ENCODE peak calls at places on chromosomes 12 and 14, in four cellular contexts. One of them, this sample, is unnamed. For H3K27me3 and H3K36me3, the result is how much of the 10 kb centered on the place peaks cover.

GRCh38 chr14:103626150-103626850 is 2.7 kb upstream of the KLC1 start:
- DNase-seq in astrocyte: no peak
- DNase-seq in GM23248: peak
- DNase-seq in IMR-90: no peak
- DNase-seq in this sample: no peak

GRCh38 chr12:51183816-51184215 is 10.9 kb upstream of the TFCP2 start:
- DNase-seq in astrocyte: peak
- DNase-seq in GM23248: peak
- DNase-seq in IMR-90: peak
- DNase-seq in this sample: peak

GRCh38 chr14:95200404-95200803 is 43.1 kb upstream of the DICER1 start:
- DNase-seq in astrocyte: no peak
- DNase-seq in GM23248: no peak
- DNase-seq in IMR-90: no peak
- DNase-seq in this sample: no peak

GRCh38 chr14:104794099-104794498 is 1.4 kb downstream of the AKT1 start:
- DNase-seq in astrocyte: peak
- DNase-seq in GM23248: peak
- DNase-seq in IMR-90: peak
- DNase-seq in this sample: peak

GRCh38 chr12:104671407-104672095 is 214.8 kb downstream of the CHST11 start:
- DNase-seq in astrocyte: peak
- DNase-seq in GM23248: peak
- DNase-seq in IMR-90: peak
- DNase-seq in this sample: no peak

GRCh38 chr12:2772370-2772769 is 22.4 kb upstream of the FKBP4 start:
- DNase-seq in astrocyte: no peak
- DNase-seq in GM23248: no peak
- DNase-seq in IMR-90: no peak
- DNase-seq in this sample: no peak

GRCh38 chr14:100339757-100340453 is 16.8 kb downstream of the SLC25A47 start:
- DNase-seq in astrocyte: no peak
- DNase-seq in GM23248: no peak
- DNase-seq in IMR-90: no peak
- DNase-seq in this sample: peak

GRCh38 chr12:124191024-124191359 is 103.9 kb upstream of the RFLNA start:
- DNase-seq in astrocyte: no peak
- DNase-seq in GM23248: peak
- DNase-seq in IMR-90: no peak
- DNase-seq in this sample: peak

GRCh38 chr12:55927588-55928502 is at the start of gene PYM1:
- DNase-seq in astrocyte: peak
- DNase-seq in GM23248: peak
- DNase-seq in IMR-90: peak
- DNase-seq in this sample: peak

GRCh38 chr12:112307219-112308062 is 74.8 kb downstream of the HECTD4 start:
- DNase-seq in astrocyte: no peak
- DNase-seq in GM23248: no peak
- DNase-seq in IMR-90: no peak
- DNase-seq in this sample: no peak

GRCh38 chr14:33435911-33436310 is 497.2 kb downstream of the NPAS3 start:
- DNase-seq in astrocyte: peak
- DNase-seq in GM23248: peak
- DNase-seq in IMR-90: peak
- DNase-seq in this sample: no peak

GRCh38 chr14:30214014-30214413 is 286.4 kb upstream of the PRKD1 start:
- DNase-seq in astrocyte: peak
- DNase-seq in GM23248: peak
- DNase-seq in IMR-90: peak
- DNase-seq in this sample: no peak

GRCh38 chr14:71322660-71323250 is 415.5 kb downstream of the PCNX1 start:
- DNase-seq in astrocyte: peak
- DNase-seq in GM23248: peak
- DNase-seq in IMR-90: peak
- DNase-seq in this sample: no peak

GRCh38 chr12:51636986-51637385 is 46.0 kb downstream of the SCN8A start:
- DNase-seq in astrocyte: no peak
- DNase-seq in GM23248: no peak
- DNase-seq in IMR-90: no peak
- DNase-seq in this sample: no peak

GRCh38 chr12:110937104-110937641 is 16.8 kb upstream of the MYL2 start:
- DNase-seq in astrocyte: no peak
- DNase-seq in GM23248: peak
- DNase-seq in IMR-90: peak
- DNase-seq in this sample: peak

GRCh38 chr14:23568600-23569310 is 1.2 kb upstream of the AP1G2 start:
- DNase-seq in astrocyte: no peak
- DNase-seq in GM23248: peak
- DNase-seq in IMR-90: no peak
- DNase-seq in this sample: peak

GRCh38 chr14:90040411-90040810 is 21.4 kb upstream of the KCNK13 start:
- DNase-seq in astrocyte: no peak
- DNase-seq in GM23248: no peak
- DNase-seq in IMR-90: no peak
- DNase-seq in this sample: no peak

GRCh38 chr14:99595034-99595433 is 9.0 kb downstream of the CCDC85C start:
- DNase-seq in astrocyte: no peak
- DNase-seq in GM23248: no peak
- DNase-seq in IMR-90: no peak
- DNase-seq in this sample: no peak

GRCh38 chr12:61860439-61860838 is 399.8 kb upstream of the USP15 start:
- DNase-seq in astrocyte: no peak
- DNase-seq in GM23248: no peak
- DNase-seq in IMR-90: no peak
- DNase-seq in this sample: no peak

GRCh38 chr12:27305673-27306504 is 26.7 kb upstream of the BMAL2 start:
- DNase-seq in astrocyte: peak
- DNase-seq in GM23248: peak
- DNase-seq in IMR-90: peak
- DNase-seq in this sample: peak

GRCh38 chr14:99731536-99732435 is 47.7 kb downstream of the CYP46A1 start:
- DNase-seq in astrocyte: no peak
- DNase-seq in GM23248: no peak
- DNase-seq in IMR-90: no peak
- DNase-seq in this sample: no peak

GRCh38 chr14:51865953-51866747 is 5.7 kb downstream of the GNG2 start:
- DNase-seq in astrocyte: no peak
- DNase-seq in GM23248: no peak
- DNase-seq in IMR-90: no peak
- DNase-seq in this sample: peak

GRCh38 chr12:121465921-121466799 is 66.2 kb downstream of the RNF34 start:
- DNase-seq in astrocyte: no peak
- DNase-seq in GM23248: peak
- DNase-seq in IMR-90: no peak
- DNase-seq in this sample: peak

GRCh38 chr12:34390846-34391700 is 368.8 kb downstream of the ALG10 start:
- DNase-seq in astrocyte: no peak
- DNase-seq in GM23248: no peak
- DNase-seq in IMR-90: no peak
- DNase-seq in this sample: peak

GRCh38 chr14:101044741-101045140 is 141.2 kb upstream of the RTL1 start:
- DNase-seq in astrocyte: no peak
- DNase-seq in GM23248: no peak
- DNase-seq in IMR-90: no peak
- DNase-seq in this sample: no peak

GRCh38 chr14:103476065-103476464 is 46.6 kb downstream of the CKB start:
- DNase-seq in astrocyte: no peak
- DNase-seq in GM23248: no peak
- DNase-seq in IMR-90: no peak
- DNase-seq in this sample: no peak

GRCh38 chr14:51205486-51205885 is 34.6 kb upstream of the TMX1 start:
- DNase-seq in astrocyte: no peak
- DNase-seq in GM23248: no peak
- DNase-seq in IMR-90: no peak
- DNase-seq in this sample: no peak

GRCh38 chr12:117900561-117900960 is 68.2 kb downstream of the KSR2 start:
- DNase-seq in astrocyte: peak
- DNase-seq in GM23248: peak
- DNase-seq in IMR-90: peak
- DNase-seq in this sample: no peak

GRCh38 chr12:131114331-131114730 is 160.6 kb downstream of the ADGRD1 start:
- DNase-seq in astrocyte: no peak
- DNase-seq in GM23248: no peak
- DNase-seq in IMR-90: no peak
- DNase-seq in this sample: no peak

GRCh38 chr12:46303039-46303666 is 34.3 kb upstream of the SLC38A1 start:
- DNase-seq in astrocyte: peak
- DNase-seq in GM23248: peak
- DNase-seq in IMR-90: peak
- DNase-seq in this sample: peak

GRCh38 chr14:70827366-70828151 is 18.2 kb upstream of the MAP3K9 start:
- DNase-seq in astrocyte: no peak
- DNase-seq in GM23248: peak
- DNase-seq in IMR-90: no peak
- DNase-seq in this sample: no peak

GRCh38 chr12:78797201-78797931 is 67.2 kb upstream of the SYT1 start:
- DNase-seq in astrocyte: peak
- DNase-seq in GM23248: peak
- DNase-seq in IMR-90: peak
- DNase-seq in this sample: no peak

GRCh38 chr12:64403708-64404469 is at the start of gene XPOT:
- DNase-seq in astrocyte: peak
- DNase-seq in GM23248: peak
- DNase-seq in IMR-90: peak
- DNase-seq in this sample: peak

GRCh38 chr14:45526715-45527549 is 273.9 kb upstream of the MIS18BP1 start:
- DNase-seq in astrocyte: no peak
- DNase-seq in GM23248: peak
- DNase-seq in IMR-90: no peak
- DNase-seq in this sample: peak

GRCh38 chr12:6699259-6699988 is 1.2 kb downstream of the PIANP start:
- DNase-seq in astrocyte: no peak
- DNase-seq in GM23248: peak
- DNase-seq in IMR-90: no peak
- DNase-seq in this sample: peak

GRCh38 chr12:6703631-6704030 is 3.0 kb upstream of the PIANP start:
- DNase-seq in astrocyte: no peak
- DNase-seq in GM23248: peak
- DNase-seq in IMR-90: peak
- DNase-seq in this sample: peak

GRCh38 chr12:6699989-6700645 is 498 bp downstream of the PIANP start:
- DNase-seq in astrocyte: no peak
- DNase-seq in GM23248: peak
- DNase-seq in IMR-90: no peak
- DNase-seq in this sample: peak

GRCh38 chr12:6700646-6701051 is at the start of gene PIANP:
- DNase-seq in astrocyte: no peak
- DNase-seq in GM23248: peak
- DNase-seq in IMR-90: peak
- DNase-seq in this sample: peak

GRCh38 chr12:6701078-6701768 is 608 bp upstream of the PIANP start:
- DNase-seq in astrocyte: no peak
- DNase-seq in GM23248: no peak
- DNase-seq in IMR-90: no peak
- DNase-seq in this sample: peak
- H3K4me3 ChIP-seq in astrocyte: peak
- H3K4me3 ChIP-seq in GM23248: peak
- H3K4me3 ChIP-seq in IMR-90: peak
- H3K4me3 ChIP-seq in this sample: peak

GRCh38 chr12:53971129-53971528 is 1.8 kb upstream of the HOXC11 start:
- DNase-seq in astrocyte: no peak
- DNase-seq in GM23248: no peak
- DNase-seq in IMR-90: no peak
- DNase-seq in this sample: no peak
- H3K27me3 ChIP-seq in astrocyte: half or more
- H3K27me3 ChIP-seq in GM23248: half or more
- H3K27me3 ChIP-seq in IMR-90: half or more
- H3K27me3 ChIP-seq in this sample: half or more

DNA sequence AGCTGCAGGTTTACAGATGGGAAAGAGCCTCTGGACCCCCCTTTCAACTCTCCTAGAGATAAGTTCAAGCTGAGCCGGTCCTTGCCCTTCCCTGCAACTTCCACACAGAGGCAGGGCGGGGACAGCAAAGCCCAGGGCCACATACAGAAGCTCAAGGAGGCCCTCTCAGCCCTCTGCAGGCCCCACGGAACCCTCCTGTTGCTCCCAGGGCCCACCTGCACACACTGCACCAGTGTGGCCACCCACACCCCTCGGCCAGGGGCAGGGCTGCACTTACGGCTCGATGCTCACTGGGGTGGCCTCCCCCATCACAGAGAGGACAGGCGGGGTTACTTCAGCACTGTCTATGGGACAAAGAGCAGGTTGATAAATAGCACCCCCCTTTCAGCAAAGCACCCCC is 13.0 kb upstream of the PNMA1 start:
- DNase-seq in astrocyte: no peak
- DNase-seq in GM23248: no peak
- DNase-seq in IMR-90: no peak
- DNase-seq in this sample: peak
- H3K36me3 ChIP-seq in astrocyte: under half
- H3K36me3 ChIP-seq in GM23248: under half
- H3K36me3 ChIP-seq in IMR-90: half or more
- H3K36me3 ChIP-seq in this sample: under half

GRCh38 chr14:22526744-22527143 is 62.3 kb downstream of the DAD1 start:
- DNase-seq in astrocyte: no peak
- DNase-seq in GM23248: no peak
- DNase-seq in IMR-90: no peak
- DNase-seq in this sample: no peak

GRCh38 chr14:22526210-22526609 is 62.8 kb downstream of the DAD1 start:
- DNase-seq in astrocyte: no peak
- DNase-seq in GM23248: no peak
- DNase-seq in IMR-90: no peak
- DNase-seq in this sample: no peak

GRCh38 chr14:22523283-22523682 is 65.7 kb downstream of the DAD1 start:
- DNase-seq in astrocyte: peak
- DNase-seq in GM23248: no peak
- DNase-seq in IMR-90: no peak
- DNase-seq in this sample: no peak

GRCh38 chr14:22524784-22525161 is 64.3 kb downstream of the DAD1 start:
- DNase-seq in astrocyte: peak
- DNase-seq in GM23248: no peak
- DNase-seq in IMR-90: peak
- DNase-seq in this sample: no peak

DNA sequence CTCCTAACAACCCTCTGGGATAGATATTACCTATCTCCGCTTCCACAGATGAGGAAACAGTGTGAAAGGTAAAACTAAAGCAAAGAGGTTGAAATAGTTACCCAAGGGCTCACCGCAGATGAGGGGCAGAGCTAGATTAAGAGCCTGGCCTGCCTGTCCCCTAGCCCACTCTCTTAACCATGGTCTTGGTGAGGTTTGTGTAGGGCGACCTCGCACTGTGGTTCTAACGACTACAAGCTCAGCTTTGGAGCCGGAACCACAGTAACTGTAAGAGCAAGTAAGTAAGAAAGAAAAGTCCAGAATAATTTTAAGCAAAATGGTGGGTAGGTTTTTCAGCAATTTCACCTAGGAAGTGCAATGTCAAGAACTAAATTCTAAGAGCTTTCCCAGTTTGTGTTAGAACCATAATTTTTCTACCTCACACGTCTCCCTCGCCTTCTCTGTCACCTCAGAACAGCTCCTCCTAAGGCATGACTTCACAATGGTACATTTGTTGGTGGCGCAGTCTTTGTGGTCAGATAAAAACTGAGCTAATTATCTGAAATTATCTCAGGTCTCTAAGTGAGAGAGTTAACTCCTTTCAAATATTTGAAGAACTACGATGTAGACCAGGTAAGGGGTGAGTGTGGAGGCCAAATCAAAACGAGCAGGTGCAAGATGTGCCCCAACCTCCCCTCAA is 64.8 kb downstream of the DAD1 start:
- DNase-seq in astrocyte: no peak
- DNase-seq in GM23248: no peak
- DNase-seq in IMR-90: no peak
- DNase-seq in this sample: no peak
- H3K4me3 ChIP-seq in astrocyte: no peak
- H3K4me3 ChIP-seq in GM23248: no peak
- H3K4me3 ChIP-seq in IMR-90: no peak
- H3K4me3 ChIP-seq in this sample: no peak